ENCODE peak calls at places on chromosome 10, in five cellular contexts. One of them, this sample, is unnamed.

GRCh38 chr10:130901311-130902165 is 410.0 kb downstream of the TCERG1L start:
- DNase-seq in NCI-H1417: no peak
- DNase-seq in mesendoderm: peak; percentile 29
- DNase-seq in fibroblast of mammary gland: no peak
- DNase-seq in HT1080: no peak
- DNase-seq in this sample: no peak

GRCh38 chr10:118573512-118573911 is 21.9 kb downstream of the PRLHR start:
- DNase-seq in NCI-H1417: no peak
- DNase-seq in mesendoderm: no peak
- DNase-seq in fibroblast of mammary gland: no peak
- DNase-seq in HT1080: no peak
- DNase-seq in this sample: no peak

GRCh38 chr10:2851544-2851943 is 215.8 kb upstream of the PFKP start:
- DNase-seq in NCI-H1417: peak; percentile 21
- DNase-seq in mesendoderm: no peak
- DNase-seq in fibroblast of mammary gland: no peak
- DNase-seq in HT1080: no peak
- DNase-seq in this sample: no peak

GRCh38 chr10:59391060-59391459 is 28.7 kb upstream of the FAM13C start:
- DNase-seq in NCI-H1417: no peak
- DNase-seq in mesendoderm: no peak
- DNase-seq in fibroblast of mammary gland: no peak
- DNase-seq in HT1080: no peak
- DNase-seq in this sample: no peak

GRCh38 chr10:9297580-9297979 is 1243.1 kb downstream of the GATA3 start:
- DNase-seq in NCI-H1417: no peak
- DNase-seq in mesendoderm: no peak
- DNase-seq in fibroblast of mammary gland: no peak
- DNase-seq in HT1080: no peak
- DNase-seq in this sample: no peak

GRCh38 chr10:104380336-104380735 is 26.7 kb downstream of the CFAP58 start:
- DNase-seq in NCI-H1417: no peak
- DNase-seq in mesendoderm: no peak
- DNase-seq in fibroblast of mammary gland: no peak
- DNase-seq in HT1080: no peak
- DNase-seq in this sample: no peak

GRCh38 chr10:112336556-112337201 is 37.2 kb upstream of the ACSL5 start:
- DNase-seq in NCI-H1417: no peak
- DNase-seq in mesendoderm: no peak
- DNase-seq in fibroblast of mammary gland: no peak
- DNase-seq in HT1080: no peak
- DNase-seq in this sample: no peak

GRCh38 chr10:16817125-16818019 is at the start of gene RSU1:
- DNase-seq in NCI-H1417: peak; percentile 99
- DNase-seq in mesendoderm: peak; percentile 100
- DNase-seq in fibroblast of mammary gland: peak; percentile 99
- DNase-seq in HT1080: peak; percentile 100
- DNase-seq in this sample: peak; percentile 91

GRCh38 chr10:6197274-6197673 is 5.5 kb upstream of the PFKFB3 start:
- DNase-seq in NCI-H1417: no peak
- DNase-seq in mesendoderm: no peak
- DNase-seq in fibroblast of mammary gland: peak; percentile 51
- DNase-seq in HT1080: no peak
- DNase-seq in this sample: no peak

This sample was measured in H54.